ENCODE peak calls at places on chromosomes 4 and X, in nine cellular contexts. D is tibial artery, G is stomach, T is epithelial cell of prostate, B is aorta, F is A673, E is ovary, A is uterus, V is breast epithelium. Q is an unnamed sample.

GRCh38 chr4:142324572-142324971 is 521.5 kb downstream of the INPP4B start:
- DNase-seq in V (no peak), G (no peak), B (no peak), A (no peak), T (no peak), F (no peak), E (no peak), D (no peak), Q (no peak)

GRCh38 chr4:136078971-136079370 is 1453.3 kb downstream of the PCDH18 start:
- DNase-seq in D (no peak), A (no peak), B (no peak), G (no peak), F (no peak), E (no peak), T (no peak), V (no peak), Q (no peak)

GRCh38 chr4:119750048-119750447 is 121.4 kb upstream of the PDE5A start:
- DNase-seq in A (no peak), G (no peak), D (no peak), T (no peak), V (no peak), E (no peak), B (no peak), F (no peak), Q (no peak)

GRCh38 chrX:67939270-67939669 is 395.4 kb downstream of the AR start:
- DNase-seq in D (no peak), F (no peak), T (no peak), V (no peak), A (no peak), E (no peak), G (no peak), B (no peak), Q (no peak)

GRCh38 chr4:22458112-22458511 is 57.8 kb downstream of the ADGRA3 start:
- DNase-seq in B (no peak), F (no peak), T (peak), D (no peak), V (no peak), A (no peak), E (no peak), G (no peak), Q (no peak)

GRCh38 chrX:54076903-54077302 is 32.6 kb upstream of the PHF8 start:
- DNase-seq in F (no peak), G (no peak), T (peak), E (no peak), D (no peak), A (no peak), V (no peak), B (no peak), Q (no peak)

GRCh38 chrX:70998402-70999027 is 67.6 kb upstream of the SLC7A3 start:
- DNase-seq in V (peak), D (no peak), B (no peak), F (peak), G (no peak), T (peak), E (no peak), A (peak), Q (peak)

GRCh38 chr4:88880001-88880400 is 177.0 kb downstream of the FAM13A start:
- DNase-seq in T (no peak), E (no peak), V (no peak), D (no peak), G (no peak), F (no peak), B (no peak), A (no peak), Q (no peak)

GRCh38 chr4:185811509-185812364 is at the start of gene SORBS2:
- DNase-seq in F (peak), T (no peak), A (no peak), D (no peak), G (peak), B (no peak), E (no peak), V (peak), Q (peak)

DNA sequence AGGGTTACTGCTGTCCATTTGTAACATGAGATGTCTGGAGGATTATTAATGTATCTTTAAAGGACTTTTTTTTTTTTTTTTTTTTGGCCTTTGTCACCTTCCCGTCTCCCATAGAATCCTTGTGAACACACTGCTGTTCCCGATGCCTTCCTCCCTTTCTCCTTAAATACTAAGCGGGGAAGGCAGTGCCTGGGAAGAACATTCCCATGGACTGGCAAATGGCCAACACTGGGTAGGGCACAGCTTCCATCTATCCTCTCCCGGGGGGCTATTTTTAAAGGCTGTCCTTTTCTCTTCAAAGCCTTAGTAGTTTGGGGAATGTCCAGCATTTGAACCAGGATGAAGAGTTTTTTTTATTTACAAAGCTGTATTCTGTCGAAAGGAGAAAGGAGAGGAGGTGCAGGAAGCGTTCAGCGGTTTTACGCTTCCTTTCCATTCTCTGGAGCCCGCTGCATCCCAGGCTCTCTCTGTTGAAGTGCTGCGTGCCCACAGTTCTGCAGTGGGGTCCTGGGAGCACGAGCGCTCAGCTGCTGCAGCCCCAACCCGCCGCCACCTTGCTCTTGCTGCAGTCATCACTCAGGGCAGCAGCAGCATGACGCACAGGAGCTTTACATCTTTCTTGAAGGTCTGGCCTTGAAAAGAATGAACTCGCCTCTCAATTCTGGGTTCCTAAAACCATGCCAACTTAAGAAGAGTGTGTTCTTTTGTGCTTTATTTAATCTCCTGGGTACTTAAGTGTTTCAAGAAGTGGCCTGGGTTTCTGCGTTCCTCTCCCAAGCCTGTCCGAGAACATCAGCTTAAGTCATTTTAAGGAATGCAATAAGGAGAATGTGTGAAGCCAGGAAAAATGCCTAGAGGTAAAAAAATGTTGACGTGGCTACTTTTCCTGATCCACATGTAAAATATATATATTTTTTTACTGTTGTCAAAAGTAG is 427.2 kb downstream of the MAPK10 start:
- DNase-seq in A (no peak), V (no peak), E (no peak), G (peak), B (no peak), F (peak), T (no peak), D (no peak), Q (no peak)
- H3K27ac ChIP-seq in A (no peak), V (no peak), E (no peak), G (peak), B (no peak), F (no peak), T (no peak), D (peak), Q (no peak)

DNA sequence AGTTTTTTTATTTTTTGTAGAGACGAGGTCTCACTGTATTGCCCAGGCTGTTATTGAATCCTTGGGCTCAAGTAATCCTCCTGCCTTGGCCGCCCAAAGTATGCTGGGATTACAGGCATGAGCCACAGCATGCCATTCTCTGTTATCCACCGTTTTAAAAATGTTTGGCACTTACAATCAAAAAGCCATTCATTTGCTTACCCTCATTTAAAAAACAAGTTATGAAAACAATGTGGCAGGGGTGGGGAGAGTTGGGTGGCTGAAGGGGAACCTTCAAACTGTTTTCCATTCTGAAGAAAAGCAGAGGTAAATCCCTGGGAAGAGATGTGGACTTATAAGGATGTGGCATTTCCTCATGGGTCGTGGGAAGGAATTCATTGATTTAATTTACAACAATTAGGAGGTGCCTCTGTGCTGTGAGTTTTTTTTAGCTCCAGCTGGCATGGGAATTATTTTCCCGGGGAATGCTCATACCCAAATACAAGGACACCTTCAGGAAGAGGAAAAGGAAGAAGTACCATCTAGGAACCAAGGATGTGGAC is 103.5 kb downstream of the MID1 start:
- DNase-seq in D (no peak), T (no peak), A (no peak), V (no peak), E (no peak), F (no peak), B (no peak), G (no peak), Q (no peak)
- H3K27ac ChIP-seq in D (no peak), T (no peak), A (no peak), V (no peak), E (no peak), F (no peak), B (no peak), G (no peak), Q (no peak)

GRCh38 chr4:37825943-37826281 is 574 bp upstream of the PGM2 start:
- DNase-seq in F (no peak), E (peak), G (no peak), D (no peak), B (no peak), T (no peak), V (no peak), A (no peak), Q (no peak)

GRCh38 chr4:37826282-37827029 is at the start of gene PGM2:
- DNase-seq in E (peak), G (peak), T (peak), V (peak), B (peak), F (peak), D (peak), A (peak), Q (peak)

GRCh38 chr4:37828843-37829242 is 2.4 kb downstream of the PGM2 start:
- DNase-seq in E (no peak), G (no peak), F (no peak), A (no peak), B (no peak), D (no peak), V (no peak), T (no peak), Q (no peak)

GRCh38 chr4:37827030-37827705 is 682 bp downstream of the PGM2 start:
- DNase-seq in A (peak), T (peak), E (no peak), G (peak), V (no peak), F (no peak), B (no peak), D (no peak), Q (no peak)

GRCh38 chr4:37827802-37828321 is 1.4 kb downstream of the PGM2 start:
- DNase-seq in G (no peak), A (no peak), E (no peak), F (no peak), D (no peak), B (no peak), T (no peak), V (no peak), Q (no peak)
- H3K27ac ChIP-seq in G (no peak), A (peak), E (no peak), F (no peak), D (peak), B (no peak), T (no peak), V (no peak), Q (no peak)

GRCh38 chr4:28469387-28469786 is 1608.7 kb downstream of the STIM2 start:
- DNase-seq in A (no peak), G (no peak), D (no peak), V (no peak), B (no peak), T (no peak), E (no peak), F (no peak), Q (no peak)
- H3K27ac ChIP-seq in A (no peak), G (no peak), D (no peak), V (no peak), B (no peak), T (no peak), E (no peak), F (no peak), Q (no peak)

GRCh38 chr4:148813289-148813688 is 371.1 kb upstream of the NR3C2 start:
- DNase-seq in F (no peak), A (no peak), V (no peak), E (no peak), B (no peak), D (no peak), G (no peak), T (no peak), Q (no peak)
- H3K27ac ChIP-seq in F (no peak), A (no peak), V (peak), E (no peak), B (no peak), D (no peak), G (no peak), T (no peak), Q (no peak)

GRCh38 chrX:77061533-77061932 is 385.7 kb upstream of the FGF16 start:
- DNase-seq in F (no peak), A (no peak), B (no peak), G (no peak), T (no peak), V (no peak), D (no peak), E (no peak), Q (no peak)

GRCh38 chrX:77065896-77066295 is 381.3 kb upstream of the FGF16 start:
- DNase-seq in T (no peak), E (no peak), B (no peak), G (no peak), D (no peak), V (no peak), F (no peak), A (no peak), Q (no peak)

DNA sequence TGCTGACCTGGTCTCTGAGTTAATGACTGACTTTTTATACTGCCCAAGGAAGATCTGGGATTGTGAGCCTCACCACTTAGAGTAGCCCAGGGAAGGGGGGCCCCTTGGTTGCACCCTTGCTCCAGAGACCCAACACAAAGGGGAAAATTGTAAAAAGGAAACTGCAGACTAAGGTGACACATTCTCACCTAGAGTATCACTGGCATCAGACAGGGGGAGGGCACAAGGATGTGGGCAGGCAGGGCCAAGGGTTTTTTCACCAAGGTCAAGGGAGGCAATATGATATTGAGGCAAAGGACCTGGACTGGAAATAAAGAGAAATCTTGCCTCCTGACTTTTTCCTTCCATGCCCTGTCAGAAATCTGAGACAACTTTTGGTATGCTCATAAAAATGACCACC is 386.2 kb upstream of the FGF16 start:
- DNase-seq in B (no peak), D (no peak), T (no peak), G (no peak), V (no peak), F (no peak), E (no peak), A (no peak), Q (no peak)
- H3K27ac ChIP-seq in B (no peak), D (no peak), T (no peak), G (no peak), V (no peak), F (no peak), E (no peak), A (no peak), Q (no peak)

GRCh38 chr4:140240237-140240636 is 86.3 kb upstream of the MAML3 start:
- DNase-seq in F (no peak), B (no peak), A (no peak), G (no peak), E (no peak), T (no peak), V (no peak), D (no peak), Q (no peak)

GRCh38 chr4:140237616-140238352 is 83.8 kb upstream of the MAML3 start:
- DNase-seq in E (peak), A (peak), D (peak), F (peak), B (peak), G (peak), T (no peak), V (peak), Q (no peak)

GRCh38 chr4:140236649-140237160 is 82.7 kb upstream of the MAML3 start:
- DNase-seq in G (no peak), A (no peak), B (no peak), F (no peak), T (no peak), D (no peak), E (no peak), V (no peak), Q (no peak)

GRCh38 chr4:140238353-140239041 is 84.5 kb upstream of the MAML3 start:
- DNase-seq in F (peak), E (peak), D (peak), T (no peak), B (peak), V (peak), G (peak), A (peak), Q (peak)

GRCh38 chr4:140239311-140239710 is 85.3 kb upstream of the MAML3 start:
- DNase-seq in E (no peak), F (no peak), B (no peak), A (no peak), D (no peak), T (no peak), V (no peak), G (no peak), Q (no peak)
- H3K27ac ChIP-seq in E (no peak), F (no peak), B (no peak), A (no peak), D (no peak), T (no peak), V (peak), G (no peak), Q (no peak)

DNA sequence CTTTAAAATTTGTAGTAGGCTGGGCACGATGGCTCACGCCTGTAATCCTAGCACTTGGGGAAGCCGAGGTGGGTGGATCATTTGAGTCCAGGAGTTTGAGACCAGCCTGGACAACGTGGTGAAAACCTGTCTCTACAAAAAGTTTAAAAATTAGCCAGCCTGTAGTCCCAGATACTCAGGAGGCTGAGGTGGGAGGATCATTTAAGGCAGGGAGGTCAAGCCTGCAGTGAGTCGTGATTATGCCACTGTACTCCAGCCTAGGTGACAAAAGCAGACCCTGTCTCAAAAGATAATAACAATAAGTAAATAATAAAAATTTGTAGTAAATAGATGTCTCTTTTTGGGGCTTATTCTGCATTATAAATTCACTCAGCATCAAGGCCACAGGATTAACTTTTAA is 118.5 kb downstream of the IRF2 start:
- DNase-seq in F (no peak), T (no peak), D (no peak), V (no peak), B (no peak), G (no peak), E (no peak), A (no peak), Q (no peak)
- H3K27ac ChIP-seq in F (peak), T (peak), D (peak), V (peak), B (no peak), G (peak), E (no peak), A (peak), Q (peak)

Q was measured in caudate nucleus.